ENCODE peak calls at places on chromosomes 13 and 19, in ten cellular contexts. One of them, this sample, is unnamed.

GRCh38 chr19:4277051-4277700 is 1.9 kb upstream of the SHD start:
- DNase-seq in A549: no peak
- DNase-seq in lower leg skin: no peak
- DNase-seq in esophagus squamous epithelium: no peak
- DNase-seq in testis: no peak
- DNase-seq in body of pancreas: no peak
- DNase-seq in transverse colon: no peak
- DNase-seq in NB4: no peak
- DNase-seq in esophagus muscularis mucosa: no peak
- DNase-seq in uterus: no peak
- DNase-seq in this sample: no peak

GRCh38 chr19:11420429-11420893 is 1.3 kb upstream of the RGL3 start:
- DNase-seq in A549: no peak
- DNase-seq in lower leg skin: peak
- DNase-seq in esophagus squamous epithelium: no peak
- DNase-seq in testis: no peak
- DNase-seq in body of pancreas: no peak
- DNase-seq in transverse colon: no peak
- DNase-seq in NB4: peak
- DNase-seq in esophagus muscularis mucosa: no peak
- DNase-seq in uterus: peak
- DNase-seq in this sample: no peak

GRCh38 chr13:80341098-80341701 is at the start of gene SPRY2:
- DNase-seq in A549: peak
- DNase-seq in lower leg skin: peak
- DNase-seq in esophagus squamous epithelium: peak
- DNase-seq in testis: peak
- DNase-seq in body of pancreas: peak
- DNase-seq in transverse colon: peak
- DNase-seq in NB4: peak
- DNase-seq in esophagus muscularis mucosa: peak
- DNase-seq in uterus: peak
- DNase-seq in this sample: no peak

GRCh38 chr13:73984201-73984600 is 150.0 kb downstream of the KLF12 start:
- DNase-seq in A549: no peak
- DNase-seq in lower leg skin: no peak
- DNase-seq in esophagus squamous epithelium: no peak
- DNase-seq in testis: no peak
- DNase-seq in body of pancreas: no peak
- DNase-seq in transverse colon: no peak
- DNase-seq in NB4: no peak
- DNase-seq in esophagus muscularis mucosa: no peak
- DNase-seq in uterus: no peak
- DNase-seq in this sample: no peak

GRCh38 chr13:72258340-72258981 is 391.5 kb upstream of the DACH1 start:
- DNase-seq in A549: no peak
- DNase-seq in lower leg skin: no peak
- DNase-seq in esophagus squamous epithelium: no peak
- DNase-seq in testis: peak
- DNase-seq in body of pancreas: no peak
- DNase-seq in transverse colon: no peak
- DNase-seq in NB4: no peak
- DNase-seq in esophagus muscularis mucosa: no peak
- DNase-seq in uterus: no peak
- DNase-seq in this sample: no peak

GRCh38 chr13:21287331-21287907 is 111.0 kb downstream of the MRPL57 start:
- DNase-seq in A549: no peak
- DNase-seq in lower leg skin: no peak
- DNase-seq in esophagus squamous epithelium: no peak
- DNase-seq in testis: no peak
- DNase-seq in body of pancreas: no peak
- DNase-seq in transverse colon: no peak
- DNase-seq in NB4: no peak
- DNase-seq in esophagus muscularis mucosa: no peak
- DNase-seq in uterus: no peak
- DNase-seq in this sample: no peak

GRCh38 chr13:110497003-110497402 is 64.5 kb downstream of the RAB20 start:
- DNase-seq in A549: no peak
- DNase-seq in lower leg skin: no peak
- DNase-seq in esophagus squamous epithelium: no peak
- DNase-seq in testis: no peak
- DNase-seq in body of pancreas: no peak
- DNase-seq in transverse colon: no peak
- DNase-seq in NB4: no peak
- DNase-seq in esophagus muscularis mucosa: no peak
- DNase-seq in uterus: no peak
- DNase-seq in this sample: no peak

GRCh38 chr19:17281391-17282304 is at the start of gene ANKLE1:
- DNase-seq in A549: no peak
- DNase-seq in lower leg skin: no peak
- DNase-seq in esophagus squamous epithelium: no peak
- DNase-seq in testis: no peak
- DNase-seq in body of pancreas: no peak
- DNase-seq in transverse colon: peak
- DNase-seq in NB4: peak
- DNase-seq in esophagus muscularis mucosa: no peak
- DNase-seq in uterus: no peak
- DNase-seq in this sample: peak

GRCh38 chr19:5967994-5968430 is 9.9 kb downstream of the RANBP3 start:
- DNase-seq in A549: peak
- DNase-seq in lower leg skin: no peak
- DNase-seq in esophagus squamous epithelium: no peak
- DNase-seq in testis: peak
- DNase-seq in body of pancreas: peak
- DNase-seq in transverse colon: peak
- DNase-seq in NB4: peak
- DNase-seq in esophagus muscularis mucosa: no peak
- DNase-seq in uterus: peak
- DNase-seq in this sample: peak

GRCh38 chr19:30649934-30650614 is 277.9 kb downstream of the ZNF536 start:
- DNase-seq in A549: peak
- DNase-seq in lower leg skin: peak
- DNase-seq in esophagus squamous epithelium: no peak
- DNase-seq in testis: peak
- DNase-seq in body of pancreas: peak
- DNase-seq in transverse colon: no peak
- DNase-seq in NB4: peak
- DNase-seq in esophagus muscularis mucosa: no peak
- DNase-seq in uterus: no peak
- DNase-seq in this sample: peak

GRCh38 chr13:77584111-77584510 is 48.6 kb downstream of the SCEL start:
- DNase-seq in A549: no peak
- DNase-seq in lower leg skin: peak
- DNase-seq in esophagus squamous epithelium: no peak
- DNase-seq in testis: no peak
- DNase-seq in body of pancreas: no peak
- DNase-seq in transverse colon: no peak
- DNase-seq in NB4: no peak
- DNase-seq in esophagus muscularis mucosa: no peak
- DNase-seq in uterus: no peak
- DNase-seq in this sample: no peak

GRCh38 chr13:41700790-41701310 is 243.5 kb downstream of the RGCC start:
- DNase-seq in A549: no peak
- DNase-seq in lower leg skin: no peak
- DNase-seq in esophagus squamous epithelium: no peak
- DNase-seq in testis: no peak
- DNase-seq in body of pancreas: peak
- DNase-seq in transverse colon: no peak
- DNase-seq in NB4: peak
- DNase-seq in esophagus muscularis mucosa: no peak
- DNase-seq in uterus: peak
- DNase-seq in this sample: no peak

GRCh38 chr19:23762884-23763711 is 4.4 kb upstream of the ZNF681 start:
- DNase-seq in A549: no peak
- DNase-seq in lower leg skin: peak
- DNase-seq in esophagus squamous epithelium: peak
- DNase-seq in testis: peak
- DNase-seq in body of pancreas: peak
- DNase-seq in transverse colon: peak
- DNase-seq in NB4: peak
- DNase-seq in esophagus muscularis mucosa: no peak
- DNase-seq in uterus: peak
- DNase-seq in this sample: peak

GRCh38 chr13:73740681-73741080 is 393.5 kb downstream of the KLF12 start:
- DNase-seq in A549: no peak
- DNase-seq in lower leg skin: no peak
- DNase-seq in esophagus squamous epithelium: no peak
- DNase-seq in testis: peak
- DNase-seq in body of pancreas: no peak
- DNase-seq in transverse colon: no peak
- DNase-seq in NB4: no peak
- DNase-seq in esophagus muscularis mucosa: no peak
- DNase-seq in uterus: no peak
- DNase-seq in this sample: no peak

GRCh38 chr19:8209111-8209964 is at the start of gene CERS4:
- DNase-seq in A549: peak
- DNase-seq in lower leg skin: peak
- DNase-seq in esophagus squamous epithelium: peak
- DNase-seq in testis: peak
- DNase-seq in body of pancreas: peak
- DNase-seq in transverse colon: peak
- DNase-seq in NB4: peak
- DNase-seq in esophagus muscularis mucosa: no peak
- DNase-seq in uterus: peak
- DNase-seq in this sample: peak

GRCh38 chr13:111115841-111116500 is 861 bp downstream of the ARHGEF7 start:
- DNase-seq in A549: no peak
- DNase-seq in lower leg skin: peak
- DNase-seq in esophagus squamous epithelium: no peak
- DNase-seq in testis: peak
- DNase-seq in body of pancreas: peak
- DNase-seq in transverse colon: peak
- DNase-seq in NB4: no peak
- DNase-seq in esophagus muscularis mucosa: peak
- DNase-seq in uterus: peak
- DNase-seq in this sample: no peak

DNA sequence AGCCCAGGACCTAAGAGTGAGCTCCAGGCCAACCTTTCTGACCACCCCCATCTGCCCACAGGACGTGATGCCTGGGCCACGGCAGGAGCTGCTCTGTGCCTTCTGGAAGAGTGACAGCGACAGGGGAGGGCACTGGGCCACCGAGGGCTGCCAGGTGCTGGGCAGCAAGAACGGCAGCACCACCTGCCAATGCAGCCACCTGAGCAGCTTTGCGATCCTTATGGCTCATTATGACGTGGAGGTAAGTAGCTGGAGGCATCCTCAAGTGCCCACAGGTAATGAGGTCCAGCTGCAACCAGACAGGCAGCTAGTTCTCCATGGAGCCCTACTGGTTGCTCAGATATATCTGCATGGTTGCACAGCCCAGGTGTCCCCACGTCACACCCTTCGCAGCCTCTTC is 14.8 kb downstream of the DDX39A start:
- DNase-seq in A549: no peak
- DNase-seq in lower leg skin: no peak
- DNase-seq in esophagus squamous epithelium: no peak
- DNase-seq in testis: no peak
- DNase-seq in body of pancreas: no peak
- DNase-seq in transverse colon: no peak
- DNase-seq in NB4: no peak
- DNase-seq in esophagus muscularis mucosa: no peak
- DNase-seq in uterus: no peak
- DNase-seq in this sample: no peak
- TF ChIP-seq POLR2A in A549: no peak
- TF ChIP-seq POLR2A in lower leg skin: no peak
- TF ChIP-seq POLR2A in esophagus squamous epithelium: no peak
- TF ChIP-seq POLR2A in testis: no peak
- TF ChIP-seq POLR2A in body of pancreas: no peak
- TF ChIP-seq POLR2A in transverse colon: no peak
- TF ChIP-seq POLR2A in NB4: no peak
- TF ChIP-seq POLR2A in esophagus muscularis mucosa: no peak
- TF ChIP-seq POLR2A in uterus: no peak
- TF ChIP-seq POLR2A in this sample: peak

GRCh38 chr19:43474986-43475705 is 9.7 kb upstream of the LYPD3 start:
- DNase-seq in A549: peak
- DNase-seq in lower leg skin: peak
- DNase-seq in esophagus squamous epithelium: peak
- DNase-seq in testis: peak
- DNase-seq in body of pancreas: peak
- DNase-seq in transverse colon: peak
- DNase-seq in NB4: peak
- DNase-seq in esophagus muscularis mucosa: peak
- DNase-seq in uterus: peak
- DNase-seq in this sample: peak
- TF ChIP-seq POLR2A in A549: peak
- TF ChIP-seq POLR2A in lower leg skin: no peak
- TF ChIP-seq POLR2A in esophagus squamous epithelium: no peak
- TF ChIP-seq POLR2A in testis: no peak
- TF ChIP-seq POLR2A in body of pancreas: no peak
- TF ChIP-seq POLR2A in transverse colon: peak
- TF ChIP-seq POLR2A in NB4: no peak
- TF ChIP-seq POLR2A in esophagus muscularis mucosa: no peak
- TF ChIP-seq POLR2A in uterus: peak
- TF ChIP-seq POLR2A in this sample: peak

GRCh38 chr19:55624109-55625003 is at the start of gene ZNF784:
- DNase-seq in A549: peak
- DNase-seq in lower leg skin: peak
- DNase-seq in esophagus squamous epithelium: peak
- DNase-seq in testis: peak
- DNase-seq in body of pancreas: peak
- DNase-seq in transverse colon: peak
- DNase-seq in NB4: peak
- DNase-seq in esophagus muscularis mucosa: peak
- DNase-seq in uterus: peak
- DNase-seq in this sample: peak
- TF ChIP-seq POLR2A in A549: peak
- TF ChIP-seq POLR2A in lower leg skin: no peak
- TF ChIP-seq POLR2A in esophagus squamous epithelium: no peak
- TF ChIP-seq POLR2A in testis: no peak
- TF ChIP-seq POLR2A in body of pancreas: no peak
- TF ChIP-seq POLR2A in transverse colon: peak
- TF ChIP-seq POLR2A in NB4: peak
- TF ChIP-seq POLR2A in esophagus muscularis mucosa: no peak
- TF ChIP-seq POLR2A in uterus: peak
- TF ChIP-seq POLR2A in this sample: peak

DNA sequence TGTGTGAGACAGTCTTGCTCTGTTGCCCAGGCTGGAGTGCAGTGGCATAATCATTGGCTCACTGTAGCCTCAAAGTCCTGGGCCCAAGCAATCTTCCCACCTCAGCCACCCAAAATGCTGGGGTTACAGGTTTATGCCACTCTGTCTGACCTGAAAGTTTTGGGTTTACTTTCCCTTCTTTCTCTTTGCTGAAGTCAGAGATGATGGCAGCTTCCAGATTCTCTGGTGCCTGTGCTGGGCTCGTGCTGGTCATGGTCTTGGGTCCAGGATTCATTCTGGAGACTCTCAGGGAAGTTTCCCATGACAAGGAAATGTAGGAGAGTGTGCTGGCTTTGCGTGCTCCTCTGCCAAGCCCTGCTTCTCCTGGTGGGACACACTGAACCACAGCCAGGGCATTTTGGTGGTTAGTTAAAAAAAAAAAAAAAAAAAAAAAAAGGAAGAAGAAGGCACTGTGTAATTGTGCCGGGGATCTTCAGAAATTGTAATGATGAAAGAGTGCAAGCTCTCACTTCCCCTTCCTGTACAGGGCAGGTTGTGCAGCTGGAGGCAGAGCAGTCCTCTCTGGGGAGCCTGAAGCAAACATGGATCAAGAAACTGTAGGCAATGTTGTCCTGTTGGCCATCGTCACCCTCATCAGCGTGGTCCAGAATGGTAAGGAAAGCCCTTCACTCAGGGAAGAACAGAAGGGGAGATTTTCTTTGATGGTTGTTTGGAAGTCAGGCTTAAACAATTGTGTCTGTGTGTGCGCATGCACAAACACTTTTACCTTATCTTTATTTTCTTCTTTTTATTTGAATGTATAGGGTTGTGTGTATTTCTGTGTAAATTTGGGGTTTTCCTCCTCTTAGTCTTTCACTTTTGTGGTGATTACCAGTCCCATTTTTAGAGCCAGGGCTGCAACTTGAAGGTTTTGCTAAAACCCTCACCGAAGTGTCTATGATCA is at the start of gene ALOX5AP:
- DNase-seq in A549: no peak
- DNase-seq in lower leg skin: no peak
- DNase-seq in esophagus squamous epithelium: no peak
- DNase-seq in testis: no peak
- DNase-seq in body of pancreas: no peak
- DNase-seq in transverse colon: peak
- DNase-seq in NB4: peak
- DNase-seq in esophagus muscularis mucosa: no peak
- DNase-seq in uterus: no peak
- DNase-seq in this sample: peak
- TF ChIP-seq POLR2A in A549: no peak
- TF ChIP-seq POLR2A in lower leg skin: no peak
- TF ChIP-seq POLR2A in esophagus squamous epithelium: no peak
- TF ChIP-seq POLR2A in testis: no peak
- TF ChIP-seq POLR2A in body of pancreas: no peak
- TF ChIP-seq POLR2A in transverse colon: peak
- TF ChIP-seq POLR2A in NB4: no peak
- TF ChIP-seq POLR2A in esophagus muscularis mucosa: no peak
- TF ChIP-seq POLR2A in uterus: no peak
- TF ChIP-seq POLR2A in this sample: peak

This sample was measured in GM12891.